ENCODE peak calls at places on chromosomes 16 and 17, in five cellular contexts. Y is AG10803, H is epithelial cell of esophagus, T is GM20000, G is OCI-LY7. K is an unnamed sample.

GRCh38 chr16:66858740-66859396 is 14.7 kb downstream of the CA7 start:
- DNase-seq in Y (peak; percentile 50), G (no peak), H (peak; percentile 49), T (no peak), K (no peak)

GRCh38 chr16:1102921-1103648 is 7.0 kb upstream of the C1QTNF8 start:
- DNase-seq in H (peak; percentile 10), Y (peak; percentile 12), T (peak; percentile 95), G (peak; percentile 59), K (peak; percentile 80)

GRCh38 chr17:13967416-13967815 is 101.9 kb upstream of the COX10 start:
- DNase-seq in Y (no peak), G (no peak), T (no peak), H (no peak), K (no peak)

GRCh38 chr16:77788196-77789084 is at the start of gene VAT1L:
- DNase-seq in H (peak; percentile 49), T (no peak), G (no peak), Y (peak; percentile 53), K (peak; percentile 38)

GRCh38 chr17:44374306-44375195 is 10.9 kb upstream of the FAM171A2 start:
- DNase-seq in Y (no peak), G (no peak), H (no peak), T (peak; percentile 61), K (no peak)

GRCh38 chr17:45953561-45953960 is 45.5 kb upstream of the STH start:
- DNase-seq in G (no peak), Y (no peak), T (no peak), H (no peak), K (no peak)

GRCh38 chr17:8290043-8290442 is 1.6 kb downstream of the RANGRF start:
- DNase-seq in T (no peak), G (no peak), Y (no peak), H (no peak), K (no peak)

GRCh38 chr17:80762076-80762475 is 217.4 kb downstream of the RPTOR start:
- DNase-seq in Y (no peak), T (no peak), H (no peak), G (no peak), K (no peak)

GRCh38 chr16:31094088-31094423 is 541 bp downstream of the VKORC1 start:
- DNase-seq in Y (no peak), H (peak; percentile 16), T (no peak), G (no peak), K (no peak)

GRCh38 chr17:72826602-72827001 is 265.9 kb downstream of the SLC39A11 start:
- DNase-seq in T (no peak), Y (no peak), G (no peak), H (peak; percentile 42), K (no peak)

GRCh38 chr16:61665512-61665911 is 370.7 kb downstream of the CDH8 start:
- DNase-seq in G (no peak), H (no peak), Y (no peak), T (no peak), K (no peak)

GRCh38 chr16:17194190-17194780 is 276.5 kb downstream of the XYLT1 start:
- DNase-seq in H (no peak), G (peak; percentile 55), Y (peak; percentile 33), T (peak; percentile 51), K (peak; percentile 53)

GRCh38 chr17:6070895-6071511 is 824 bp downstream of the WSCD1 start:
- DNase-seq in G (no peak), Y (peak; percentile 4), T (peak; percentile 53), H (no peak), K (peak; percentile 39)

GRCh38 chr16:52993179-52993578 is 59.5 kb downstream of the CHD9NB start:
- DNase-seq in T (no peak), G (no peak), Y (no peak), H (no peak), K (no peak)

GRCh38 chr17:42531455-42532354 is 4.3 kb upstream of the NAGLU start:
- DNase-seq in H (peak; percentile 50), G (peak; percentile 32), Y (peak; percentile 54), T (peak; percentile 76), K (peak; percentile 52)

GRCh38 chr17:64499805-64500486 is 3.1 kb upstream of the POLG2 start:
- DNase-seq in Y (peak; percentile 50), H (peak; percentile 41), G (peak; percentile 31), T (no peak), K (no peak)

GRCh38 chr17:48907713-48908046 is 527 bp upstream of the UBE2Z start:
- DNase-seq in Y (peak; percentile 67), T (no peak), H (peak; percentile 33), G (no peak), K (no peak)

DNA sequence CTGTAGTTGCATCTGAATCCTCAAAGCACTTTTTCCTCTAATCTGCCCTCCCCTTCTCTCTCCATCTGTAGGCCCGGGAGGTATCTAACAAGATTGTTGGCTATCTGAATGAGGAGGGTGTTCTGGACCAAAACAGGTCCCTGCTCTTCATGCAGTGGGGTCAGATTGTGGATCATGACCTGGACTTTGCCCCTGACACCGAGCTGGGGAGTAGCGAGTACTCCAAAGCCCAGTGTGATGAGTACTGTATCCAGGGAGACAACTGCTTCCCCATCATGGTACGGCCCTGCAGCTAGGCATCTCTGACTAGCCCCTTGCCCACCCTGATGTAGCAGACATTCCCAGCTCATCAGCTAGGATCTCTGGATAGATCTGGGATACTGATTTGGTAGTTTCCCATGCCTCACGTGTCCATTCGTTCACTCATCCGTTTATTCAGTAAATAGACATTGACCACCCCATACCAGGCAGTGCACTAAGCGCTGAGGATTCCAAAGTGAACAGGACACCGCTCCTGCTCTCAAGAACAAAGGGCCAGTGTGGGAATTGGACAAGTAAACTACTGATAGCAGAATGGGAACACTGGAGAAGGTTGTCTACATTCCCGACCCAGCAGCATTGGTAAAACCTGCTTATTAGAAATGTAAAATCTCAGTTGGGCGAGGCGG is 12.1 kb downstream of the LPO start:
- DNase-seq in Y (no peak), H (no peak), T (no peak), G (no peak), K (no peak)
- TF ChIP-seq CTCF in Y (no peak), H (no peak), T (no peak), G (no peak), K (no peak)

DNA sequence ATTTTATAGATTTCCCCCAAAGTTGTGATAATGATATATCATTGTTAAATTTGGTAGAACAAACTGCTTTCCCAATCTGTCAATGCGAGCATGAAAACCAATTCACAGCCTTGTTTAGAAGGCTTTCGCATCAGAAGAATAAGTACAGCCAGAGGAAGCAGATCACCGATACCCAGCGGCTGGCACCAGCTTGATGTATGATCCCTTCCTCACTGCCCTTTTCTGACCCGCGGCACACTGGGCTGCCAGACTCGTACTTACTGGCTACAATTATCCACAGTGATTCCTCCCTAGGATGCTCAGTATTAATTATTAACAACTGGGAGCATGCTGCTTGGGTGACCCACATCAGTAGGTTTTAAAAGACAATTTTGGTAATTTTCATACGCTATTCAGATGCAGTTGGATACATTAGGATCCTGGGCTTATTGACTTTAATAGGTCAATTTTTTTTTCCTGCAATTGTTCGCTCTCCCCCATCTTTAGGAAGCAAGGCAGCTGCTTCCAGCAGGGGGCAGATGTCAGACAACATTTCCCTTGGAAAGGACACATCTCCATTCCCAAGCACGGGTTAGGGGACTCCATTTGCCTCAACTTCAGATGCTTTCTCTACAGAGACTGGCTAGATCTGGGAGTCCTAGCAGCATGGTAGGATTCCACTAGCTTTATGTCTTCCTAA is 582.7 kb upstream of the PSMD7 start:
- DNase-seq in Y (peak; percentile 1), H (peak; percentile 47), T (no peak), G (peak; percentile 2), K (peak; percentile 65)
- TF ChIP-seq CTCF in Y (peak; percentile 43), H (peak; percentile 54), T (no peak), G (peak; percentile 64), K (peak; percentile 73)

GRCh38 chr17:9576521-9577401 is at the start of gene CFAP52:
- DNase-seq in G (peak; percentile 60), Y (peak; percentile 67), T (peak; percentile 82), H (peak; percentile 83), K (peak; percentile 79)

GRCh38 chr17:9577402-9577709 is 914 bp downstream of the CFAP52 start:
- DNase-seq in Y (no peak), T (no peak), H (no peak), G (peak; percentile 1), K (no peak)

GRCh38 chr17:9571201-9571600 is 4.4 kb downstream of the STX8 start:
- DNase-seq in Y (no peak), H (peak; percentile 15), T (no peak), G (no peak), K (no peak)

DNA sequence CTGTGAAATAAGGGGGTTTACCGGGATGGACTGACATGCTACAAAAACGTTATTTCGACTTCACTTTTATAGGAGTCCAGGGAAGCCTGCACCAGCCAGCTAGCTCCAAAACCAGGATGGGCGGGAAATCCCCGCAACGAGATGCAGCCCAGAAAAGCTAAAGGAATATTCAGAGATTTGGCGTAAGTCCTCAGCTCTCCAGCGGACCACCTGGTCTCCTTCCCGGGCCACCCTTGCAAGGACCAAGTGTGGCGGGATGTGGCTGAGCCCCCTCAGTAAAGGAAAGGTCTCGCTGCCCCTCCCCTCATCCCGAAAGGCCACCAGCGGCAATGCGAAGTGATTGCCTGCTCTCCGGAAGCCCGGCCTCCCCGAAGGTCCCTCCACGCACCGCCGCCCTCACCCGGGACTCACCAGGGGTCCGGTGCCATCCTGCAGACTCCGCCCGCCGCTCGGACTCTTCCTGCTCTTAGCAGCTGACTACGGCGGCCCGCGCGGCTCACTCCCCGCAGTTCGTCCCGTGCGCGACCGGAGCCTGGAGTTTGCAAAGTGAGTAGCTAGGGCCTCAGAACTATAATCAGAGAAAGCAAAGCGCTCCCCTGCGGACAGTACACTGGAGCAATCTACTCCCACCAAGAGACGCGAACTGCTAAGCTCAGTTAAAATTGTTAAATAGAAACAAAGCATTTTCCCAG is at the start of gene STX8:
- DNase-seq in T (peak; percentile 80), H (peak; percentile 90), G (peak; percentile 91), Y (peak; percentile 88), K (peak; percentile 91)
- TF ChIP-seq CTCF in T (no peak), H (no peak), G (peak; percentile 51), Y (no peak), K (no peak)

GRCh38 chr17:76557368-76558209 is 17.7 kb downstream of the PRCD start:
- DNase-seq in G (peak; percentile 100), Y (peak; percentile 95), T (peak; percentile 91), H (peak; percentile 96), K (peak; percentile 99)

GRCh38 chr17:76560877-76561221 is 21.0 kb downstream of the PRCD start:
- DNase-seq in G (no peak), Y (no peak), T (no peak), H (no peak), K (no peak)

GRCh38 chr17:76556759-76557367 is 17.0 kb downstream of the PRCD start:
- DNase-seq in Y (peak; percentile 55), T (no peak), G (no peak), H (peak; percentile 65), K (no peak)

GRCh38 chr17:76560036-76560876 is 20.4 kb downstream of the PRCD start:
- DNase-seq in G (no peak), Y (no peak), H (no peak), T (no peak), K (no peak)

DNA sequence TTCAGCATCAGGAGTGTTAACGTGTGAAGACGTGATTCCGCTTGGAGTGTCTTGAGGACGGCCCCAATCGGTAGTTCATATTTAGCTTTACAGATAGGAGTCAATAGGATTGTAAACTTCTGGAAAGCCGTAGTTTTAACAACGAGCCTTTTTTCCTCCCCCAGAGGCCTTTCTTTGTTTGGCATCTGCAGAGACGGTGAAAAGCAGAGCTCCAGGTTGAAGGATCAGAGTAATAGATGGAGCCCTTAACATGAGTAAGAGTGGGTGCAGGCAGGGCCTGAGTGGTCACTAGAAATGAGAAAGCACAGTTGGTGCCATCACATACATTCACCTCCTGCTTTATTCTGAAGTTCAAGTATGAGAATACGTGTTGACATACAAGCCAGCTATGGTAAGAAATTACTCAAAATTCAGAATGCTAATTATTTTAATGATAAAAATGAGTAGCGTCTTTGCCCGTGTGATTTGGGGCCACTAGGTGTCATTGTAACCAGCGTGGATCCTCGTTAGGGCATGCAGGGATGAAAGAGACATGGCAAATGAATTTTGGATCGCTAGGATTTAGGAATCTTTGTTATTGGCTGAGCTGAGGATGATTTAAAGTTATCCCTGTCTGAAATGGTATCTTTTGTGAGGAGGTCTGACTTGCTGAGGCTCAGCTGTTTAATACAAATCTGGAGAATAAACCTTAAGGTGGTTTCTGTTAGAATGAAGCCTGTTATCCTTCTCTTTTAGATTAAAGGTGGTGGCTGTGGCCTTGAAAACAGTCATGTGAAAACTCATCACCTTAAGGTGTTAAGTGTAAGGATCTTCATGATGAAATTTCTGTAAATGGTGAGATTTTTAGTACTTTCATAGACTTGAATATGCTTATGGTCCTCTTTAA is 18.6 kb downstream of the PRCD start:
- DNase-seq in Y (no peak), G (peak; percentile 57), H (no peak), T (no peak), K (no peak)
- TF ChIP-seq CTCF in Y (peak; percentile 64), G (peak; percentile 97), H (peak; percentile 53), T (peak; percentile 52), K (no peak)

K was measured in endothelial cell.